ENCODE peak calls at places on chromosomes 16 and 17, in eight cellular contexts. One of them, this sample, is unnamed.

GRCh38 chr17:3828151-3828851 is 17.7 kb downstream of the NCBP3 start:
- DNase-seq in A673: no peak
- DNase-seq in stomach: peak
- DNase-seq in fibroblast of the aortic adventitia: peak
- DNase-seq in trophoblast cell: no peak
- DNase-seq in neuronal stem cell: no peak
- DNase-seq in naive thymus-derived CD4-positive, alpha-beta T cell: no peak
- DNase-seq in heart left ventricle: no peak
- DNase-seq in this sample: no peak

GRCh38 chr17:48601528-48602430 is 3.0 kb downstream of the HOXB6 start:
- DNase-seq in A673: no peak
- DNase-seq in stomach: no peak
- DNase-seq in fibroblast of the aortic adventitia: no peak
- DNase-seq in trophoblast cell: no peak
- DNase-seq in neuronal stem cell: no peak
- DNase-seq in naive thymus-derived CD4-positive, alpha-beta T cell: no peak
- DNase-seq in heart left ventricle: no peak
- DNase-seq in this sample: no peak

GRCh38 chr16:48971571-48972071 is 310.0 kb downstream of the CBLN1 start:
- DNase-seq in A673: peak
- DNase-seq in stomach: no peak
- DNase-seq in fibroblast of the aortic adventitia: no peak
- DNase-seq in trophoblast cell: no peak
- DNase-seq in neuronal stem cell: no peak
- DNase-seq in naive thymus-derived CD4-positive, alpha-beta T cell: no peak
- DNase-seq in heart left ventricle: no peak
- DNase-seq in this sample: no peak

GRCh38 chr16:78242231-78242630 is 142.8 kb downstream of the WWOX start:
- DNase-seq in A673: no peak
- DNase-seq in stomach: no peak
- DNase-seq in fibroblast of the aortic adventitia: no peak
- DNase-seq in trophoblast cell: no peak
- DNase-seq in neuronal stem cell: no peak
- DNase-seq in naive thymus-derived CD4-positive, alpha-beta T cell: no peak
- DNase-seq in heart left ventricle: no peak
- DNase-seq in this sample: no peak

GRCh38 chr17:68029512-68030215 is 5.9 kb upstream of the KPNA2 start:
- DNase-seq in A673: peak
- DNase-seq in stomach: no peak
- DNase-seq in fibroblast of the aortic adventitia: no peak
- DNase-seq in trophoblast cell: no peak
- DNase-seq in neuronal stem cell: no peak
- DNase-seq in naive thymus-derived CD4-positive, alpha-beta T cell: no peak
- DNase-seq in heart left ventricle: no peak
- DNase-seq in this sample: no peak

GRCh38 chr17:16371742-16372141 is 9.1 kb upstream of the UBB start:
- DNase-seq in A673: peak
- DNase-seq in stomach: no peak
- DNase-seq in fibroblast of the aortic adventitia: peak
- DNase-seq in trophoblast cell: no peak
- DNase-seq in neuronal stem cell: no peak
- DNase-seq in naive thymus-derived CD4-positive, alpha-beta T cell: no peak
- DNase-seq in heart left ventricle: no peak
- DNase-seq in this sample: peak

GRCh38 chr17:44780845-44781480 is 22.2 kb downstream of the ADAM11 start:
- DNase-seq in A673: no peak
- DNase-seq in stomach: no peak
- DNase-seq in fibroblast of the aortic adventitia: no peak
- DNase-seq in trophoblast cell: no peak
- DNase-seq in neuronal stem cell: no peak
- DNase-seq in naive thymus-derived CD4-positive, alpha-beta T cell: no peak
- DNase-seq in heart left ventricle: no peak
- DNase-seq in this sample: no peak

GRCh38 chr16:64751906-64752305 is 370.0 kb downstream of the CDH11 start:
- DNase-seq in A673: no peak
- DNase-seq in stomach: no peak
- DNase-seq in fibroblast of the aortic adventitia: peak
- DNase-seq in trophoblast cell: no peak
- DNase-seq in neuronal stem cell: no peak
- DNase-seq in naive thymus-derived CD4-positive, alpha-beta T cell: no peak
- DNase-seq in heart left ventricle: no peak
- DNase-seq in this sample: peak

GRCh38 chr16:80074329-80074728 is 466.5 kb upstream of the DYNLRB2 start:
- DNase-seq in A673: no peak
- DNase-seq in stomach: no peak
- DNase-seq in fibroblast of the aortic adventitia: no peak
- DNase-seq in trophoblast cell: no peak
- DNase-seq in neuronal stem cell: no peak
- DNase-seq in naive thymus-derived CD4-positive, alpha-beta T cell: no peak
- DNase-seq in heart left ventricle: no peak
- DNase-seq in this sample: no peak

GRCh38 chr17:1474402-1475189 is 17.9 kb downstream of the MYO1C start:
- DNase-seq in A673: no peak
- DNase-seq in stomach: no peak
- DNase-seq in fibroblast of the aortic adventitia: no peak
- DNase-seq in trophoblast cell: no peak
- DNase-seq in neuronal stem cell: no peak
- DNase-seq in naive thymus-derived CD4-positive, alpha-beta T cell: no peak
- DNase-seq in heart left ventricle: no peak
- DNase-seq in this sample: no peak

GRCh38 chr17:60513014-60513413 is 13.0 kb downstream of the APPBP2 start:
- DNase-seq in A673: no peak
- DNase-seq in stomach: no peak
- DNase-seq in fibroblast of the aortic adventitia: no peak
- DNase-seq in trophoblast cell: no peak
- DNase-seq in neuronal stem cell: no peak
- DNase-seq in naive thymus-derived CD4-positive, alpha-beta T cell: no peak
- DNase-seq in heart left ventricle: no peak
- DNase-seq in this sample: no peak

GRCh38 chr17:10295728-10296343 is 77.0 kb downstream of the MYH13 start:
- DNase-seq in A673: peak
- DNase-seq in stomach: no peak
- DNase-seq in fibroblast of the aortic adventitia: peak
- DNase-seq in trophoblast cell: peak
- DNase-seq in neuronal stem cell: peak
- DNase-seq in naive thymus-derived CD4-positive, alpha-beta T cell: no peak
- DNase-seq in heart left ventricle: peak
- DNase-seq in this sample: no peak

DNA sequence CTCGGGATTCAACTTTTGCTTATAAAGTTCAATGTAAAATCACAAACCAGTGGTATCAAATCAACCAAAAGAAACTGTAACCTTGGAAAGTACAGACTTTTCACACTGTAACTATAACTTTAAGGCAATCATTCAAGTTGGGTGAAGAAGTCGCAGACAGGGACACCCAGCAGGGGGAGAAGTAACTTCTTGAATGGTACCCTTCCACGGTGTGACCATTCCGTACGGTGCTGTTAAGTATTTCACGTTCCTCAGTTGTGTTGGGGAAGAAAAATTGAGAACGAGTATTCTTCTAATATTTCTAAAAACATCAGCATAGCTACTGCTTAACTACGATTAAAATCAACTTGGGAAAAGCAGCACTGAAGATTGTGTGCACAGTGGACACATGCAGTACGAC is 55.8 kb downstream of the MYH10 start:
- DNase-seq in A673: no peak
- DNase-seq in stomach: no peak
- DNase-seq in fibroblast of the aortic adventitia: peak
- DNase-seq in trophoblast cell: peak
- DNase-seq in neuronal stem cell: no peak
- DNase-seq in naive thymus-derived CD4-positive, alpha-beta T cell: no peak
- DNase-seq in heart left ventricle: no peak
- DNase-seq in this sample: no peak
- H3K4me3 ChIP-seq in A673: no peak
- H3K4me3 ChIP-seq in stomach: no peak
- H3K4me3 ChIP-seq in fibroblast of the aortic adventitia: no peak
- H3K4me3 ChIP-seq in trophoblast cell: no peak
- H3K4me3 ChIP-seq in neuronal stem cell: no peak
- H3K4me3 ChIP-seq in naive thymus-derived CD4-positive, alpha-beta T cell: no peak
- H3K4me3 ChIP-seq in heart left ventricle: no peak
- H3K4me3 ChIP-seq in this sample: no peak

GRCh38 chr17:78803161-78803845 is 21.2 kb upstream of the CYTH1 start:
- DNase-seq in A673: no peak
- DNase-seq in stomach: no peak
- DNase-seq in fibroblast of the aortic adventitia: no peak
- DNase-seq in trophoblast cell: no peak
- DNase-seq in neuronal stem cell: no peak
- DNase-seq in naive thymus-derived CD4-positive, alpha-beta T cell: peak
- DNase-seq in heart left ventricle: no peak
- DNase-seq in this sample: no peak

GRCh38 chr17:78806451-78806850 is 24.4 kb upstream of the CYTH1 start:
- DNase-seq in A673: peak
- DNase-seq in stomach: no peak
- DNase-seq in fibroblast of the aortic adventitia: no peak
- DNase-seq in trophoblast cell: no peak
- DNase-seq in neuronal stem cell: no peak
- DNase-seq in naive thymus-derived CD4-positive, alpha-beta T cell: peak
- DNase-seq in heart left ventricle: no peak
- DNase-seq in this sample: no peak

GRCh38 chr17:78802459-78802858 is 20.4 kb upstream of the CYTH1 start:
- DNase-seq in A673: no peak
- DNase-seq in stomach: no peak
- DNase-seq in fibroblast of the aortic adventitia: no peak
- DNase-seq in trophoblast cell: no peak
- DNase-seq in neuronal stem cell: no peak
- DNase-seq in naive thymus-derived CD4-positive, alpha-beta T cell: no peak
- DNase-seq in heart left ventricle: no peak
- DNase-seq in this sample: no peak

GRCh38 chr17:78804777-78805176 is 22.7 kb upstream of the CYTH1 start:
- DNase-seq in A673: no peak
- DNase-seq in stomach: no peak
- DNase-seq in fibroblast of the aortic adventitia: no peak
- DNase-seq in trophoblast cell: no peak
- DNase-seq in neuronal stem cell: no peak
- DNase-seq in naive thymus-derived CD4-positive, alpha-beta T cell: no peak
- DNase-seq in heart left ventricle: peak
- DNase-seq in this sample: no peak

DNA sequence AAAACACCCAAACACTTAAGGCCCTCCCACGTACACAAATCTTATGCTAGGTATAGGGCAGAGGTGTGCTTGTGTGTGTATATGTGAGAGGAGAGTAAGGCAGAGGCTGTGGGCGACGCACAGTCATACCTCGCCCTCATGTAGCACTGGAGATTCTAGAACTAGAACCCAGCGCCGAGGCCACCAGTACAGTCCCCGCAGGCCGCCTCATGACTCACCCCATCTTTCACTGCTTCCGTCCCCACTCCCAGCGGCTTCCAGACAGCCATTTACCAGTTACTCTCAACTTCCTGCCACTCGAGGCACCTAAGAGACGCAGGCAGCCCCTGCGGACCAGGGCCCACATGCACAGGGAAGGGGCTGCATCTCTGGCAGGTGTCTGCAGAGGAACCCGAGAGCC is 23.2 kb upstream of the CYTH1 start:
- DNase-seq in A673: peak
- DNase-seq in stomach: peak
- DNase-seq in fibroblast of the aortic adventitia: no peak
- DNase-seq in trophoblast cell: no peak
- DNase-seq in neuronal stem cell: no peak
- DNase-seq in naive thymus-derived CD4-positive, alpha-beta T cell: no peak
- DNase-seq in heart left ventricle: no peak
- DNase-seq in this sample: no peak
- H3K4me3 ChIP-seq in A673: no peak
- H3K4me3 ChIP-seq in stomach: no peak
- H3K4me3 ChIP-seq in fibroblast of the aortic adventitia: no peak
- H3K4me3 ChIP-seq in trophoblast cell: no peak
- H3K4me3 ChIP-seq in neuronal stem cell: no peak
- H3K4me3 ChIP-seq in naive thymus-derived CD4-positive, alpha-beta T cell: no peak
- H3K4me3 ChIP-seq in heart left ventricle: no peak
- H3K4me3 ChIP-seq in this sample: no peak

GRCh38 chr16:85751665-85752501 is 987 bp upstream of the C16orf74 start:
- DNase-seq in A673: no peak
- DNase-seq in stomach: no peak
- DNase-seq in fibroblast of the aortic adventitia: no peak
- DNase-seq in trophoblast cell: no peak
- DNase-seq in neuronal stem cell: no peak
- DNase-seq in naive thymus-derived CD4-positive, alpha-beta T cell: no peak
- DNase-seq in heart left ventricle: no peak
- DNase-seq in this sample: no peak
- H3K4me3 ChIP-seq in A673: no peak
- H3K4me3 ChIP-seq in stomach: no peak
- H3K4me3 ChIP-seq in fibroblast of the aortic adventitia: peak
- H3K4me3 ChIP-seq in trophoblast cell: no peak
- H3K4me3 ChIP-seq in neuronal stem cell: no peak
- H3K4me3 ChIP-seq in naive thymus-derived CD4-positive, alpha-beta T cell: no peak
- H3K4me3 ChIP-seq in heart left ventricle: no peak
- H3K4me3 ChIP-seq in this sample: peak

GRCh38 chr16:4008116-4008515 is 108.1 kb downstream of the ADCY9 start:
- DNase-seq in A673: no peak
- DNase-seq in stomach: no peak
- DNase-seq in fibroblast of the aortic adventitia: no peak
- DNase-seq in trophoblast cell: no peak
- DNase-seq in neuronal stem cell: no peak
- DNase-seq in naive thymus-derived CD4-positive, alpha-beta T cell: no peak
- DNase-seq in heart left ventricle: no peak
- DNase-seq in this sample: no peak

GRCh38 chr16:4010225-4011158 is 105.8 kb downstream of the ADCY9 start:
- DNase-seq in A673: no peak
- DNase-seq in stomach: no peak
- DNase-seq in fibroblast of the aortic adventitia: no peak
- DNase-seq in trophoblast cell: no peak
- DNase-seq in neuronal stem cell: no peak
- DNase-seq in naive thymus-derived CD4-positive, alpha-beta T cell: no peak
- DNase-seq in heart left ventricle: no peak
- DNase-seq in this sample: no peak

GRCh38 chr16:4011940-4012629 is 104.2 kb downstream of the ADCY9 start:
- DNase-seq in A673: no peak
- DNase-seq in stomach: no peak
- DNase-seq in fibroblast of the aortic adventitia: no peak
- DNase-seq in trophoblast cell: no peak
- DNase-seq in neuronal stem cell: no peak
- DNase-seq in naive thymus-derived CD4-positive, alpha-beta T cell: no peak
- DNase-seq in heart left ventricle: no peak
- DNase-seq in this sample: no peak

GRCh38 chr16:4009177-4009576 is 107.1 kb downstream of the ADCY9 start:
- DNase-seq in A673: no peak
- DNase-seq in stomach: no peak
- DNase-seq in fibroblast of the aortic adventitia: no peak
- DNase-seq in trophoblast cell: no peak
- DNase-seq in neuronal stem cell: no peak
- DNase-seq in naive thymus-derived CD4-positive, alpha-beta T cell: no peak
- DNase-seq in heart left ventricle: no peak
- DNase-seq in this sample: no peak

DNA sequence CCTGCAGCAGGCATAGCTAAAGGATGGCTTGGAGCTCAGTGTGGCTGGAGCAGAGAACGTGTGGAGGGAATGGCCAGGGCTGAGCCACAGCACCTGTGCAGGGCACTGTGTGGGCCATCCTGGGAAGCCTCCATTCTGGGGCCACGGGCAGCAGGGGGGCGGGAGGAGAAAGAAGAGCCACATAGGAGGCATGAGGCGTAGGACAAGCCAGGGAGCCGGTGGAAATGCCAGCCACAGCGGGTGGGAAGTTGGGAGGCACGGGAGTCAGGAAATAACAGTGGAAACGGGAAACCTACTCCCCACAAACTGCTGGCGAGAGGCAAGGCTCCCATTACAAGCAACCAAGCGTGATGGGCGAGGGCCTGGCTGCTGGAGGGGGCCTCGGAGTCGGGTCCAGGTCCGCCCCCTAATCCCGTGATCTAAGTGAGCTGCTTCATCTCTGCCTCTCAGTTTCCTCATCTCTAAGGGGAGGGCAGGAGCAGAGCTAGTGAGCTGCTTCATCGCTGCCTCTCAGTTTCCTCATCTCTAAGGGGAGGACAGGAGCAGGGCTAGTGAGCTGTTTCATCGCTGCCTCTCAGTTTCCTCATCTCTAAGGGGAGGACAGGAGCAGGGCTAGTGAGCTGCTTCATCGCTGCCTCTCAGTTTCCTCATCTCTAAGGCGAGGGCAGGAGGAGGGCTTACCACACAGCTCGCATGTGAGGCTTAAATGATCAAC is 104.9 kb downstream of the ADCY9 start:
- DNase-seq in A673: peak
- DNase-seq in stomach: no peak
- DNase-seq in fibroblast of the aortic adventitia: no peak
- DNase-seq in trophoblast cell: no peak
- DNase-seq in neuronal stem cell: no peak
- DNase-seq in naive thymus-derived CD4-positive, alpha-beta T cell: no peak
- DNase-seq in heart left ventricle: no peak
- DNase-seq in this sample: no peak
- H3K4me3 ChIP-seq in A673: no peak
- H3K4me3 ChIP-seq in stomach: no peak
- H3K4me3 ChIP-seq in fibroblast of the aortic adventitia: no peak
- H3K4me3 ChIP-seq in trophoblast cell: no peak
- H3K4me3 ChIP-seq in neuronal stem cell: no peak
- H3K4me3 ChIP-seq in naive thymus-derived CD4-positive, alpha-beta T cell: no peak
- H3K4me3 ChIP-seq in heart left ventricle: no peak
- H3K4me3 ChIP-seq in this sample: no peak